ENCODE peak calls at places on chromosomes 3 and 15, in nine cellular contexts. X is NCI-H187, A is ovary, T is left ventricle myocardium inferior, D is amniotic stem cell, F is iPS-NIHi11, N is ACHN, J is A549, U is T-cell. V is an unnamed sample.

GRCh38 chr3:64048631-64049061 is 25.4 kb upstream of the PSMD6 start:
- DNase-seq in U (no peak), N (no peak), D (no peak), X (no peak), A (no peak), T (no peak), F (no peak), J (no peak), V (no peak)

GRCh38 chr15:95742836-95743235 is 587.7 kb upstream of the NR2F2 start:
- DNase-seq in U (no peak), T (no peak), J (no peak), A (peak; percentile 40), N (no peak), X (no peak), F (no peak), D (no peak), V (no peak)

GRCh38 chr3:69309810-69310209 is 76.1 kb downstream of the FRMD4B start:
- DNase-seq in D (no peak), J (no peak), F (no peak), X (no peak), U (no peak), N (peak; percentile 54), T (no peak), A (no peak), V (no peak)

GRCh38 chr3:183825380-183826161 is at the start of gene MAP6D1:
- DNase-seq in U (peak; percentile 20), T (peak; percentile 27), A (no peak), F (peak; percentile 94), D (peak; percentile 38), N (peak; percentile 56), X (no peak), J (peak; percentile 45), V (peak; percentile 18)

GRCh38 chr3:50210176-50210509 is 5.1 kb downstream of the SLC38A3 start:
- DNase-seq in T (no peak), A (no peak), N (no peak), F (no peak), U (no peak), J (no peak), D (no peak), X (no peak), V (no peak)

GRCh38 chr3:188854395-188855149 is 317.2 kb upstream of the TPRG1 start:
- DNase-seq in J (no peak), A (no peak), T (no peak), D (no peak), U (no peak), X (no peak), F (no peak), N (no peak), V (no peak)

GRCh38 chr3:196454935-196455334 is 22.7 kb upstream of the UBXN7 start:
- DNase-seq in U (no peak), N (peak; percentile 16), T (no peak), F (no peak), A (no peak), J (no peak), X (no peak), D (no peak), V (no peak)

GRCh38 chr3:45939341-45939771 is 3.9 kb upstream of the CXCR6 start:
- DNase-seq in A (no peak), X (no peak), F (no peak), T (no peak), D (no peak), N (no peak), U (no peak), J (no peak), V (peak; percentile 74)

GRCh38 chr3:1987983-1988382 is 110.7 kb upstream of the CNTN4 start:
- DNase-seq in U (no peak), J (no peak), A (no peak), X (no peak), F (no peak), N (peak; percentile 28), T (no peak), D (no peak), V (no peak)

GRCh38 chr3:115068799-115069198 is 78.3 kb downstream of the ZBTB20 start:
- DNase-seq in A (no peak), D (no peak), F (no peak), J (no peak), T (no peak), N (no peak), X (no peak), U (no peak), V (no peak)

GRCh38 chr3:120569224-120569915 is 26.8 kb upstream of the NDUFB4 start:
- DNase-seq in T (no peak), U (no peak), D (no peak), X (no peak), A (no peak), N (no peak), F (no peak), J (no peak), V (no peak)

GRCh38 chr15:71237456-71238188 is 122.4 kb downstream of the THSD4 start:
- DNase-seq in F (no peak), X (no peak), U (no peak), A (peak; percentile 31), T (peak; percentile 83), J (peak; percentile 97), D (peak; percentile 36), N (peak; percentile 66), V (no peak)

GRCh38 chr3:102165367-102165766 is 269.4 kb upstream of the ZPLD1 start:
- DNase-seq in A (no peak), X (no peak), F (no peak), D (peak; percentile 16), T (no peak), J (no peak), U (no peak), N (no peak), V (no peak)

GRCh38 chr3:136960838-136961836 is 3.4 kb downstream of the IL20RB start:
- DNase-seq in A (no peak), T (no peak), U (no peak), F (no peak), X (no peak), D (no peak), J (peak; percentile 15), N (peak; percentile 54), V (no peak)

GRCh38 chr3:171704002-171704401 is 106.3 kb downstream of the PLD1 start:
- DNase-seq in F (peak; percentile 60), N (no peak), T (no peak), X (no peak), A (no peak), J (peak; percentile 6), U (no peak), D (no peak), V (no peak)

GRCh38 chr3:101979033-101979432 is 129.7 kb downstream of the NFKBIZ start:
- DNase-seq in J (no peak), A (no peak), N (no peak), D (no peak), X (no peak), T (no peak), U (no peak), F (no peak), V (no peak)

V was measured in NCI-H524 treated with DMSO at 0.1 percent for 48 hours.